ENCODE peak calls at places on chromosomes 13 and 19, in eight cellular contexts. T is smooth muscle cell of the brain vasculature; G is HEK293T; H is T-helper 2 cell; D is KG1; S is GF-D8; L is posterior vena cava; F is stimulated activated CD4-positive, alpha-beta T cell treated with anti-CD3 and anti-CD28 coated beads, Interleukin-12 subunit alpha, Interleukin-12 subunit beta, amount 100 ng/mL, for 48 hours. Z is an unnamed sample.
A peak's percentile ranks its signal among the peaks of the same experiment; 100 is the strongest.

GRCh38 chr13:75360170-75360569 is 121.8 kb downstream of the TBC1D4 start:
- DNase-seq in T (no peak), G (no peak), H (no peak), D (no peak), S (no peak), L (no peak), F (no peak), Z (no peak)

GRCh38 chr19:45753548-45753947 is 15.5 kb downstream of the SIX5 start:
- DNase-seq in T (no peak), G (no peak), H (no peak), D (no peak), S (no peak), L (no peak), F (no peak), Z (no peak)

GRCh38 chr13:23381877-23382276 is 51.6 kb downstream of the SACS start:
- DNase-seq in T (no peak), G (no peak), H (no peak), D (no peak), S (no peak), L (no peak), F (no peak), Z (no peak)

GRCh38 chr19:44607049-44607448 is 6.3 kb upstream of the IGSF23 start:
- DNase-seq in T (no peak), G (no peak), H (no peak), D (peak; percentile 30), S (peak; percentile 56), L (no peak), F (no peak), Z (no peak)

GRCh38 chr19:45152504-45153338 is 8.1 kb downstream of the NKPD1 start:
- DNase-seq in T (no peak), G (no peak), H (peak; percentile 80), D (no peak), S (no peak), L (no peak), F (no peak), Z (no peak)

GRCh38 chr13:112057736-112058518 is 9.0 kb upstream of the SOX1 start:
- DNase-seq in T (no peak), G (peak; percentile 13), H (no peak), D (no peak), S (no peak), L (no peak), F (no peak), Z (no peak)

GRCh38 chr13:35646061-35646774 is 169.7 kb upstream of the MAB21L1 start:
- DNase-seq in T (no peak), G (no peak), H (no peak), D (no peak), S (no peak), L (no peak), F (no peak), Z (no peak)

GRCh38 chr13:21229241-21230024 is 53.0 kb downstream of the MRPL57 start:
- DNase-seq in T (no peak), G (no peak), H (no peak), D (no peak), S (no peak), L (no peak), F (no peak), Z (no peak)

GRCh38 chr13:35025314-35025713 is 83.2 kb downstream of the NBEA start:
- DNase-seq in T (no peak), G (no peak), H (no peak), D (no peak), S (no peak), L (no peak), F (no peak), Z (no peak)

GRCh38 chr19:617551-618246 is 15.6 kb downstream of the POLRMT start:
- DNase-seq in T (no peak), G (no peak), H (no peak), D (no peak), S (no peak), L (no peak), F (no peak), Z (no peak)

GRCh38 chr13:83312194-83312593 is 570.1 kb downstream of the SLITRK1 start:
- DNase-seq in T (no peak), G (no peak), H (no peak), D (no peak), S (no peak), L (no peak), F (no peak), Z (no peak)

GRCh38 chr13:49097374-49097773 is 121.7 kb downstream of the FNDC3A start:
- DNase-seq in T (peak; percentile 67), G (no peak), H (no peak), D (no peak), S (no peak), L (no peak), F (no peak), Z (no peak)

GRCh38 chr13:19058566-19058965 is 123.1 kb downstream of the TUBA3C start:
- DNase-seq in T (no peak), G (no peak), H (no peak), D (no peak), S (no peak), L (no peak), F (no peak), Z (no peak)

GRCh38 chr19:46141421-46141820 is 6.6 kb upstream of the IGFL2 start:
- DNase-seq in T (no peak), G (no peak), H (no peak), D (no peak), S (no peak), L (no peak), F (no peak), Z (no peak)

GRCh38 chr13:43470610-43471009 is 316.2 kb downstream of the ENOX1 start:
- DNase-seq in T (no peak), G (no peak), H (no peak), D (no peak), S (no peak), L (no peak), F (no peak), Z (no peak)

GRCh38 chr13:44306401-44307192 is 67.0 kb upstream of the SERP2 start:
- DNase-seq in T (peak; percentile 89), G (no peak), H (no peak), D (no peak), S (no peak), L (no peak), F (no peak), Z (peak; percentile 31)

GRCh38 chr13:59680429-59681024 is 483.2 kb downstream of the DIAPH3 start:
- DNase-seq in T (no peak), G (peak; percentile 7), H (peak; percentile 48), D (no peak), S (peak; percentile 12), L (no peak), F (no peak), Z (no peak)

GRCh38 chr13:112891477-112892401 is 77.3 kb upstream of the MCF2L start:
- DNase-seq in T (no peak), G (no peak), H (no peak), D (no peak), S (no peak), L (peak; percentile 76), F (no peak), Z (no peak)